ENCODE peak calls at places on chromosomes 12 and 14, in four cellular contexts. I is endothelial cell, Y is heart left ventricle, K is GM10248. O is an unnamed sample.

GRCh38 chr12:130633771-130634170 is 82.3 kb downstream of the RIMBP2 start:
- DNase-seq in I (no peak), Y (no peak), K (no peak), O (no peak)

GRCh38 chr14:33282811-33283210 is 344.1 kb downstream of the NPAS3 start:
- DNase-seq in I (no peak), Y (no peak), K (no peak), O (no peak)

GRCh38 chr12:131413471-131413870 is 297.4 kb upstream of the SFSWAP start:
- DNase-seq in I (no peak), Y (no peak), K (no peak), O (no peak)

GRCh38 chr12:92585106-92585775 is 117.5 kb upstream of the PLEKHG7 start:
- DNase-seq in I (no peak), Y (no peak), K (no peak), O (no peak)

GRCh38 chr12:124849382-124849781 is 14.3 kb downstream of the SCARB1 start:
- DNase-seq in I (no peak), Y (no peak), K (no peak), O (no peak)

GRCh38 chr14:24411468-24412454 is 13.0 kb downstream of the NYNRIN start:
- DNase-seq in I (peak; percentile 52), Y (no peak), K (peak; percentile 70), O (no peak)

GRCh38 chr12:47899466-47899865 is 5.3 kb downstream of the VDR start:
- DNase-seq in I (no peak), Y (no peak), K (no peak), O (no peak)

GRCh38 chr14:58258156-58258555 is 13.5 kb downstream of the PSMA3 start:
- DNase-seq in I (no peak), Y (no peak), K (no peak), O (no peak)

GRCh38 chr14:70536830-70537229 is 2.0 kb upstream of the ADAM20 start:
- DNase-seq in I (no peak), Y (no peak), K (no peak), O (no peak)

GRCh38 chr14:98924046-98924445 is 348.0 kb downstream of the BCL11B start:
- DNase-seq in I (no peak), Y (no peak), K (no peak), O (no peak)

GRCh38 chr14:61940669-61941420 is 178.6 kb downstream of the SNAPC1 start:
- DNase-seq in I (no peak), Y (no peak), K (no peak), O (no peak)

GRCh38 chr12:121697093-121697698 is 15.4 kb upstream of the TMEM120B start:
- DNase-seq in I (peak; percentile 25), Y (no peak), K (peak; percentile 69), O (no peak)

GRCh38 chr14:77040995-77041744 is 12.7 kb upstream of the IRF2BPL start:
- DNase-seq in I (no peak), Y (no peak), K (no peak), O (no peak)

GRCh38 chr12:49825360-49825970 is 2.7 kb downstream of the NCKAP5L start:
- DNase-seq in I (no peak), Y (peak; percentile 71), K (no peak), O (peak; percentile 89)

GRCh38 chr14:90408713-90409112 is 11.9 kb downstream of the CALM1 start:
- DNase-seq in I (no peak), Y (no peak), K (no peak), O (no peak)

GRCh38 chr14:35480119-35480769 is 53.7 kb upstream of the INSM2 start:
- DNase-seq in I (no peak), Y (no peak), K (peak; percentile 24), O (no peak)

GRCh38 chr12:122437656-122438121 is 15.2 kb upstream of the CLIP1 start:
- DNase-seq in I (no peak), Y (peak; percentile 74), K (no peak), O (no peak)

GRCh38 chr14:60721331-60722162 is 2.6 kb downstream of the SIX4 start:
- DNase-seq in I (peak; percentile 61), Y (peak; percentile 39), K (peak; percentile 59), O (no peak)
- TF ChIP-seq CTCF in I (no peak), Y (no peak), K (peak; percentile 48), O (no peak)

GRCh38 chr12:78392918-78393317 is 471.7 kb upstream of the SYT1 start:
- DNase-seq in I (no peak), Y (no peak), K (no peak), O (no peak)
- TF ChIP-seq CTCF in I (no peak), Y (no peak), K (no peak), O (no peak)

GRCh38 chr14:55580401-55581010 is 499 bp downstream of the KTN1 start:
- DNase-seq in I (peak; percentile 58), Y (peak; percentile 72), K (peak; percentile 61), O (peak; percentile 47)
- TF ChIP-seq CTCF in I (no peak), Y (no peak), K (peak; percentile 3), O (no peak)

DNA sequence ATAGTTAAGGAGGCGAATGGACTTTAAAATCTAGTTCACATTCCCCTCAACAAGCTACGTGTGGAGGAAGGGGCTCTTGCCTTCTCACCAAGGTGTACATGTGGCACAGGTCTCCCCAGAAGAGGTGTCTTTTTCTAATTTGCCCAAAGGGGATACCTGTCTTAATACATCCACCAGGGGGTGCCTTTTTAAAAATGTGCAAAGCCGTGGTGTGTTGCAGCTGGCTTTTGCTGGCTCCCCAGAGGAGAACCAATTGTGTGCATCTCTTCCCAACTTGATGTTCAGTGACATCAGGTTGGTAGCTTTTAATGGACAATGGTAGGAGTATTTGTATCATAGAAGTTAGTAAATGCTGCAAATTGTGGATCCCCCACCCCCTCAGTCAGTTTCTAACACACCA is 33.8 kb downstream of the CREBL2 start:
- DNase-seq in I (no peak), Y (no peak), K (peak; percentile 62), O (no peak)
- TF ChIP-seq CTCF in I (peak; percentile 55), Y (peak; percentile 35), K (peak; percentile 36), O (peak; percentile 57)

GRCh38 chr12:115920395-115921183 is 356.9 kb downstream of the MED13L start:
- DNase-seq in I (no peak), Y (no peak), K (no peak), O (no peak)

GRCh38 chr12:115923851-115924250 is 353.6 kb downstream of the MED13L start:
- DNase-seq in I (no peak), Y (no peak), K (no peak), O (no peak)

GRCh38 chr12:115926037-115926670 is 351.3 kb downstream of the MED13L start:
- DNase-seq in I (no peak), Y (no peak), K (no peak), O (no peak)

GRCh38 chr12:115918763-115919162 is 358.7 kb downstream of the MED13L start:
- DNase-seq in I (no peak), Y (no peak), K (no peak), O (no peak)

GRCh38 chr12:115922952-115923564 is 354.4 kb downstream of the MED13L start:
- DNase-seq in I (no peak), Y (no peak), K (no peak), O (no peak)
- TF ChIP-seq CTCF in I (peak; percentile 44), Y (no peak), K (no peak), O (peak; percentile 2)

GRCh38 chr12:116612436-116612835 is 53.3 kb downstream of the MAP1LC3B2 start:
- DNase-seq in I (no peak), Y (no peak), K (no peak), O (no peak)

GRCh38 chr12:116609236-116609635 is 50.1 kb downstream of the MAP1LC3B2 start:
- DNase-seq in I (no peak), Y (no peak), K (no peak), O (no peak)

GRCh38 chr12:116610971-116611541 is 51.9 kb downstream of the MAP1LC3B2 start:
- DNase-seq in I (no peak), Y (peak; percentile 49), K (no peak), O (peak; percentile 68)

GRCh38 chr12:116607039-116607438 is 47.9 kb downstream of the MAP1LC3B2 start:
- DNase-seq in I (no peak), Y (no peak), K (no peak), O (no peak)

GRCh38 chr12:116609715-116610114 is 50.5 kb downstream of the MAP1LC3B2 start:
- DNase-seq in I (peak; percentile 50), Y (no peak), K (no peak), O (no peak)
- TF ChIP-seq CTCF in I (peak; percentile 32), Y (no peak), K (peak; percentile 20), O (peak; percentile 27)

DNA sequence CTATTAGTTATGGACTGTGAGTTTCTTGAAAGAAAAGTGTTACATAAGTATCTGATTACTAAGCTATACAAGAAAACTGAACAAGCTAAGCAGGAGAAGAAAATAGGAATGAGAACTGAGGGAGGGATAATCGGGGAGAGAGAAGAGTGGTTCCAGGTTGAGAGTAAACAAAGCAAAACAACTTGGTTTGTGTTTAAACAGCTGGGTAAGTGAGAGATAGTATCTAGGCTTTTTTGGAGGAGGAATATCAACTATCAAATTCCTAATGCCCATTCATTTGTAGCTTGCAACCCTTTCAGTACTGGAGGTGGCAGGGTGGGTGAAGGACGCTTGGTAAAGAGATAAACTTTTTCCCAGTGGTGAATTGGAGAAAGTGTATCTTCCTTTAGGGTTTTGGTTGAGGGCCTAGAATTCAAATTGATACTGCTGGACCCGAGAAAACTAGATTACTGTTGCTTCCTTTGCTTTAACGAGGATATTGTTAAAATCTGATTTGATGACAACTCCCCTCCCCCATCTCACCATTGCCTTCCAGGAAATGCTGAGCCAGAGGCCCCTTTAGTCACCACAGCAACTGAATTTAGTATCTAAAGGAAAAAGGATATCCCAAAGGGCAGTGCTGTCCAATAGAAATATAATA is 2.0 kb upstream of the SLC2A3 start:
- DNase-seq in I (no peak), Y (no peak), K (peak; percentile 28), O (no peak)
- TF ChIP-seq CTCF in I (peak; percentile 22), Y (no peak), K (no peak), O (peak; percentile 36)

GRCh38 chr12:68483592-68484373 is 126.9 kb upstream of the RAP1B start:
- DNase-seq in I (no peak), Y (no peak), K (no peak), O (no peak)
- TF ChIP-seq CTCF in I (no peak), Y (no peak), K (no peak), O (no peak)

DNA sequence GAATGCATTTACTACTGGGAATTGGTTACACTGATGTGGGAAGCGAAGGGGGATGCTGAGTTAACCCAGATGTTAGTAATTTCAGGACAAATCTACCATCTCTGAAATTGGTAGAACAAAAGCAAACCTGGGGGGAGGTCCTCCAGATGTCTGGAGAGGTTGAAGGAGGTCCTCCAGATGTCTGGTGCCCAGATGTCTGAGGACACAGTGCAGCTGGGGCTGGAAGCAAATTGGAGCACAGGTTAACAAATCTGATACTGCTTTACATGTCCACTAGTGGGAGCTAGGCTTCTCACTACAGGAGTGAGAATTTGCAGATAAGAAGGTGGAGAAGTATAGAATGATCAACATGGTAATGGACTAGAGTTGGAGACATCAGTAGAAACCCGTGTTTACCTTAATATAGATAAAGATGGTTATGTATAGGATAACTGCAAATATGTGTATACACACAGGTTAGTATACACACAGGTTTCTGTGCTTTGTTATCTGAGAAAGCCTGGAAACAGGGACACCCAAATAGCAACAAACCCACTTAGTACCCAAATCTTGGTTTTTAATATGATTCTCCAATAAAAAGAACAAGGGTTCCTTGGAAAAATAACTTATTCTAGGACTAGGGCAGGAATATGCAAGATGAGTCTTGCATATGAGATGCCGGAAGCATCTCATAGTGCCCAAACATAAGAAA is 162.5 kb downstream of the C12orf50 start:
- DNase-seq in I (peak; percentile 14), Y (no peak), K (no peak), O (no peak)
- TF ChIP-seq CTCF in I (no peak), Y (no peak), K (peak; percentile 14), O (no peak)

GRCh38 chr12:116697305-116698130 is 40.4 kb downstream of the SPRING1 start:
- DNase-seq in I (peak; percentile 49), Y (peak; percentile 47), K (peak; percentile 57), O (no peak)
- TF ChIP-seq CTCF in I (no peak), Y (peak; percentile 14), K (peak; percentile 55), O (no peak)